ENCODE peak calls at places on chromosomes 13 and 19, in six cellular contexts. C, X, I, S, D and U are unnamed samples.
A peak's percentile ranks its signal among the peaks of the same experiment; 100 is the strongest.

GRCh38 chr19:16098821-16099220 is 12.9 kb upstream of the RAB8A start:
- DNase-seq in C (no peak), X (no peak), I (no peak), S (no peak), D (no peak), U (peak; percentile 59)

GRCh38 chr13:39306639-39307589 is 268.7 kb downstream of the NHLRC3 start:
- DNase-seq in C (no peak), X (no peak), I (no peak), S (no peak), D (no peak), U (no peak)

GRCh38 chr19:49987159-49987698 is 26.3 kb upstream of the SIGLEC11 start:
- DNase-seq in C (peak; percentile 90), X (peak; percentile 90), I (peak; percentile 99), S (peak; percentile 90), D (peak; percentile 96), U (peak; percentile 98)

GRCh38 chr13:109787135-109787954 is 962 bp upstream of the IRS2 start:
- DNase-seq in C (peak; percentile 63), X (no peak), I (peak; percentile 69), S (peak; percentile 33), D (peak; percentile 62), U (peak; percentile 48)

GRCh38 chr19:36572593-36573019 is 486 bp downstream of the ZNF529 start:
- DNase-seq in C (no peak), X (no peak), I (no peak), S (no peak), D (no peak), U (no peak)

GRCh38 chr13:20525144-20525600 is 485 bp downstream of the CRYL1 start:
- DNase-seq in C (peak; percentile 20), X (no peak), I (peak; percentile 11), S (no peak), D (peak; percentile 61), U (peak; percentile 52)

GRCh38 chr13:111296417-111296816 is 24.0 kb upstream of the TEX29 start:
- DNase-seq in C (no peak), X (no peak), I (no peak), S (no peak), D (no peak), U (no peak)

GRCh38 chr19:35742121-35742724 is at the start of gene IGFLR1:
- DNase-seq in C (no peak), X (no peak), I (no peak), S (no peak), D (no peak), U (peak; percentile 14)

GRCh38 chr19:14517446-14517839 is 754 bp downstream of the DNAJB1 start:
- DNase-seq in C (no peak), X (no peak), I (no peak), S (peak; percentile 28), D (no peak), U (peak; percentile 25)

GRCh38 chr19:23482829-23483228 is 87.6 kb upstream of the ZNF91 start:
- DNase-seq in C (no peak), X (no peak), I (no peak), S (no peak), D (no peak), U (no peak)

GRCh38 chr13:111484129-111484925 is 163.9 kb downstream of the TEX29 start:
- DNase-seq in C (no peak), X (no peak), I (no peak), S (no peak), D (no peak), U (no peak)

GRCh38 chr19:51531349-51532315 is at the start of gene SIGLEC6:
- DNase-seq in C (no peak), X (no peak), I (no peak), S (no peak), D (no peak), U (peak; percentile 42)

GRCh38 chr19:18399008-18399407 is 1.6 kb upstream of the LRRC25 start:
- DNase-seq in C (peak; percentile 80), X (no peak), I (no peak), S (peak; percentile 87), D (no peak), U (no peak)

GRCh38 chr13:41842029-41842428 is 118.9 kb downstream of the VWA8 start:
- DNase-seq in C (peak; percentile 39), X (no peak), I (no peak), S (peak; percentile 38), D (no peak), U (no peak)

GRCh38 chr13:111614009-111614408 is 293.6 kb downstream of the TEX29 start:
- DNase-seq in C (no peak), X (no peak), I (no peak), S (no peak), D (peak; percentile 7), U (no peak)

GRCh38 chr13:55106509-55106908 is 2034.2 kb upstream of the PRR20A start:
- DNase-seq in C (no peak), X (no peak), I (no peak), S (no peak), D (no peak), U (no peak)

GRCh38 chr19:18591735-18592385 is 3.3 kb downstream of the REX1BD start:
- DNase-seq in C (no peak), X (no peak), I (no peak), S (no peak), D (no peak), U (no peak)

GRCh38 chr19:40813182-40813581 is 14.2 kb downstream of the EGLN2 start:
- DNase-seq in C (no peak), X (no peak), I (no peak), S (no peak), D (no peak), U (no peak)

DNA sequence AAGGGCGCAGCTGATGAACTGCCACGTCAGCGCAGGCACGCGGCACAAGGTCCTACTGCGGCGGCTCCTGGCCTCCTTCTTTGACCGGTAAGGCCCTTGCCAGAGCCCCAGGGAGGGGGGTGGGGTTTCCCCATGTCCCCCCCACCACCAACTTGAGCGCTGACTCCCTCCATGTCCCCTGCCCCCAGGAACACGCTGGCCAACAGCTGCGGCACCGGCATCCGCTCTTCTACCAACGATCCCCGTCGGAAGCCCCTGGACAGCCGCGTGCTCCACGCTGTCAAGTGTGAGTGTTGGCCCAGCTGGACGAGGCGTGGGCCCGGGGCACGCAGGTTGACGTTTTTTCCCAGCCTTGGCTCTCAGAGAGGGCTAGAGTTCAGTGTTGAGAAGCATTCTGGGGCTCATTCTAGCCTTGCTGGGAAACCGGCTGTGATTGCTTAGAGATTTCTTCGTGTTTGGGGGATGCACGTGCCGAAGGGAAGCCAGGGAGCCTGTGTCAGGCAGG is 12.8 kb downstream of the STX10 start:
- DNase-seq in C (no peak), X (no peak), I (no peak), S (no peak), D (no peak), U (no peak)
- H4K91ac ChIP-seq in C (no peak overlapping the region), X (no peak overlapping the region), I (no peak overlapping the region), S (no peak overlapping the region), D (no peak overlapping the region), U (no peak overlapping the region)

GRCh38 chr19:33152178-33152577 is 20.3 kb downstream of the WDR88 start:
- DNase-seq in C (no peak), X (no peak), I (no peak), S (peak; percentile 50), D (no peak), U (no peak)
- H2AK5ac ChIP-seq in C (no peak overlapping the region), X (no peak overlapping the region), I (no peak overlapping the region), S (no peak overlapping the region), D (no peak overlapping the region), U (no peak overlapping the region)

GRCh38 chr13:28425796-28426195 is 69.1 kb downstream of the FLT1 start:
- DNase-seq in C (peak; percentile 83), X (no peak), I (no peak), S (peak; percentile 53), D (no peak), U (no peak)
- H3K4me1 ChIP-seq in C (no peaks in the 10 kb centered on the region), X (peaks cover under 1% of the 10 kb centered on the region), I (no peaks in the 10 kb centered on the region), S (peaks cover 3% of the 10 kb centered on the region), D (peaks cover 3% of the 10 kb centered on the region), U (no peaks in the 10 kb centered on the region)

DNA sequence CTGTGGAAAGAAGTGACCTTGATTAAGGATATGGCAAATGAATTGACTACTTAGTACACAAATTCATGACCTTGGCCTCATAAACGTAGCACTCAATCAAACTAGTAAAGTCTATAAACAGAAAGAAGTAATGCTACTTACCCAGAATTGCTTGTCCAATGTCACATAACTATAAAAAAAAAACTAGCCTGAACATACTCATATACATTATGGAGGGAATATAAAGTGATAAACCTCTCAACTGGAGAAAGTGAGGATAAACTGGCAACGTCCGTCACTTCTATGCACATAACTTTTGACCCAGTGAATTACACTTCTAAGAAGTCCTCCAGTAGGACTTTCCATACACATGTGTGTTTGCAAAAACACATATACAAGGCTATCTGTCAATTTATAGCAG is 7.7 kb upstream of the SERP2 start:
- DNase-seq in C (no peak), X (no peak), I (no peak), S (no peak), D (no peak), U (no peak)
- H4K91ac ChIP-seq in C (no peak overlapping the region), X (no peak overlapping the region), I (no peak overlapping the region), S (no peak overlapping the region), D (no peak overlapping the region), U (no peak overlapping the region)

GRCh38 chr19:3683405-3683865 is 16.8 kb downstream of the PIP5K1C start:
- DNase-seq in C (peak; percentile 90), X (peak; percentile 79), I (no peak), S (no peak), D (peak; percentile 92), U (peak; percentile 96)
- H2AK5ac ChIP-seq in C (peak overlapping the region; percentile 100), X (peak overlapping the region; percentile 94), I (peak overlapping the region; percentile 96), S (no peak overlapping the region), D (no peak overlapping the region), U (peak overlapping the region; percentile 26)

GRCh38 chr13:75316427-75316826 is 165.5 kb downstream of the TBC1D4 start:
- DNase-seq in C (peak; percentile 15), X (no peak), I (no peak), S (peak; percentile 34), D (no peak), U (no peak)
- H3K4me1 ChIP-seq in C (no peaks in the 10 kb centered on the region), X (no peaks in the 10 kb centered on the region), I (no peaks in the 10 kb centered on the region), S (peaks cover 2% of the 10 kb centered on the region), D (no peaks in the 10 kb centered on the region), U (no peaks in the 10 kb centered on the region)

GRCh38 chr19:34277244-34277643 is 22.9 kb downstream of the GARRE1 start:
- DNase-seq in C (no peak), X (no peak), I (no peak), S (no peak), D (no peak), U (no peak)

GRCh38 chr19:34275705-34276104 is 21.4 kb downstream of the GARRE1 start:
- DNase-seq in C (no peak), X (no peak), I (no peak), S (no peak), D (no peak), U (no peak)

GRCh38 chr19:34274827-34275625 is 20.7 kb downstream of the GARRE1 start:
- DNase-seq in C (peak; percentile 79), X (no peak), I (no peak), S (peak; percentile 96), D (no peak), U (peak; percentile 22)

GRCh38 chr19:34278783-34279182 is 24.4 kb downstream of the GARRE1 start:
- DNase-seq in C (no peak), X (no peak), I (no peak), S (no peak), D (no peak), U (no peak)

DNA sequence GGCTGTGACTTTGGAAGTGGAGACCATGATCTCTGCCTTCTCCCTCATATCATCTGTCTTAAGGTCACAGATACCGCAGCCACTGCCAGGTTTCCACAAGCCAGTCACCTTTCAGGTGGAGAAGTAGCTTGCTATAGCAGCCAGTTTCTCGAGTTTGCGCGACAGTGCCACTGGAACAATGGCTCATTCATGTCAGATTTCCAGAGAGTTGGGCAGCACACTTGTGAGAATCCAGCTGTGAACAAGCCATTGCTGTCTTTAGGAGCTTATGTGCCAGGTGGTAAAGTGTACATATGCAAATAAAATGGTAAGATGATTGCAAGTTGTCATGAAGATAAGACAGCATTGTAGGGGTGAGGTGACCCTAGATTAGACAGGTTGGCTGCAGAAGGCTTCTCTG is 22.3 kb downstream of the GARRE1 start:
- DNase-seq in C (no peak), X (no peak), I (no peak), S (no peak), D (no peak), U (no peak)
- H4K91ac ChIP-seq in C (no peak overlapping the region), X (no peak overlapping the region), I (no peak overlapping the region), S (peak overlapping the region; percentile 90), D (no peak overlapping the region), U (no peak overlapping the region)